ENCODE peak calls at places on chromosomes 2 and 18, in nine cellular contexts. D is A549, K is uterus, P is endothelial cell of umbilical vein, R is IMR-90, J is transverse colon, T is HepG2, I is HCT116, Q is esophagus squamous epithelium. X is an unnamed sample.

GRCh38 chr2:127629637-127630036 is 16.3 kb upstream of the GPR17 start:
- DNase-seq in J (no peak), D (no peak), R (no peak), K (no peak), P (no peak), I (no peak), T (no peak), Q (no peak), X (no peak)

GRCh38 chr2:174300114-174300513 is 34.6 kb upstream of the SP9 start:
- DNase-seq in J (no peak), P (no peak), Q (no peak), R (peak), K (no peak), T (peak), I (no peak), D (no peak), X (no peak)

GRCh38 chr2:20422679-20423271 is 24.1 kb upstream of the RHOB start:
- DNase-seq in R (peak), Q (no peak), P (no peak), K (peak), D (peak), I (no peak), J (peak), T (peak), X (peak)

GRCh38 chr2:132489150-132489549 is 72.5 kb downstream of the GPR39 start:
- DNase-seq in R (peak), K (no peak), P (no peak), I (no peak), D (no peak), T (no peak), J (no peak), Q (no peak), X (no peak)

GRCh38 chr2:143948710-143949109 is 571.2 kb downstream of the ZEB2 start:
- DNase-seq in D (no peak), I (no peak), Q (no peak), J (no peak), P (no peak), K (no peak), R (peak), T (no peak), X (no peak)

GRCh38 chr2:46825231-46825957 is 90.2 kb downstream of the MCFD2 start:
- DNase-seq in K (no peak), P (no peak), R (no peak), D (no peak), T (no peak), J (no peak), Q (no peak), I (no peak), X (no peak)

GRCh38 chr2:103805746-103806145 is 1043.9 kb downstream of the TMEM182 start:
- DNase-seq in D (no peak), J (no peak), T (no peak), K (no peak), Q (no peak), I (no peak), R (no peak), P (no peak), X (no peak)

GRCh38 chr2:191870744-191871143 is 23.9 kb upstream of the CAVIN2 start:
- DNase-seq in T (no peak), J (no peak), P (peak), K (no peak), R (no peak), Q (no peak), D (peak), I (no peak), X (peak)

GRCh38 chr2:189412330-189412953 is 28.8 kb upstream of the WDR75 start:
- DNase-seq in Q (no peak), P (peak), K (peak), J (peak), I (peak), D (peak), R (peak), T (peak), X (peak)

GRCh38 chr18:63567825-63568224 is 19.3 kb upstream of the SERPINB13 start:
- DNase-seq in I (no peak), P (no peak), T (no peak), Q (no peak), K (no peak), J (no peak), R (no peak), D (no peak), X (no peak)

GRCh38 chr18:63567276-63567675 is 19.9 kb upstream of the SERPINB13 start:
- DNase-seq in I (no peak), D (no peak), P (no peak), J (no peak), K (no peak), R (no peak), T (no peak), Q (no peak), X (no peak)

GRCh38 chr18:63575680-63576079 is 11.5 kb upstream of the SERPINB13 start:
- DNase-seq in D (no peak), J (no peak), I (no peak), T (no peak), K (no peak), Q (no peak), P (no peak), R (no peak), X (no peak)

DNA sequence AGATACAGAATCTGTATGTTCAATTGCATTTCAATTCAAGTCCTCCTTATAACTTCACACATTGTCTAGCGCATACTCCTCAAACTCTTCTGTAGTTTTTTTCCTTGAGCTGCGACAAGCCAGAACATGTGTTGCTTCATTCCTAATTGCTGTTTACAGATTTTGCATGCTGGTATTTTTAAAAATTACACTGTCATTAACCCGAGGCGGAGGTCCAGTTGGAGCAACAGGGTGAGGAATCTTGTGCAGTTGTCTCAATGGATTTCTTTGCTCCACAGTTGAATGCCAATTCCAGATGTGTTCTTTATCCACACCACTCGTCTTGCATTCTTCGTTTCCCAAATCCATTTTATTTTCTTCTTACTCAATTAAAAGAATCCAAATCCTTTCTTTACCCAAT is 16.4 kb upstream of the SERPINB13 start:
- DNase-seq in P (no peak), T (no peak), I (no peak), R (no peak), Q (no peak), K (no peak), D (no peak), J (no peak), X (no peak)
- TF ChIP-seq POLR2A in P (no peak), T (no peak), I (no peak), R (no peak), Q (no peak), K (no peak), D (no peak), J (no peak), X (no peak)

DNA sequence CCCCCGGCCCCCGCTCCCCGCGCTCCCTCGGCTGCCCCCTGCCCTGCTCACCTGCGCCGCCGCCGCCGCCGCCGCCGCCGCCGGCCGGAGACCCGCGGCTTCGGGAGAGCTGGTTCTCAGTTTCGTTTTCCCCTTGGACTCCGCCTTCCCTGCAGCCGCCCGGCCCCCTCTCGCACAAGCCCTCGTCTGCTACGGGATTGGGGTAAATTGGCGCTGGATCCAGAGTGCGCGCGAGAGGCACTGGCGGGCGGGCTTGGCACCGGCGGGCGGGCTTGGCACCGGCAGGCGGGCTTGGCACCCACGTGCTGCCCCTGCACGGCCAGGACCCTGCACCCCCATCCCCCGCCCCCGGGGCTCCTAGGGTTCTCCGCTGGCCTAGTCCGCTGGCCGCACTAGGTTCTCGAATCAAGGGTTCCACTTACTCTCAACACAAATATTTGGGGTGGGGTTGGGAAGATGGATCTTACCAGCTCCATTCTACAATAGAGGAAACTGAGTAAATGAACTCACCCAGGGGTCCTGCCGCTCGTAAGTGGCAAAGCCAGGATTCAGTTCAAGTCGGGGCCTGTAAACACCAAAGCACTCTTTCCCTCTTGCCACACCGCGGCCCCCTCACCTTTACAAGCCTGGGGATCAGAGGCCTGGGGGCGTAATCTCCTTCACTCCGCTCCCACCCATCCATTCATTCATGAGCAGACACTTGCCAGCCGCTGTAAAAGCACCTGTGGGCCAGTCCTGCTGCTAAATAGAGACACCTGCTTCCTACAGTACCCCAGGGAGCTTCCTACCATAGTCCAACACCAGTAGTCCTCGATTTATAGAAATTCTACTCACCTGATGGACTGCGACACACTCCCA is at the start of gene EIF2AK2:
- DNase-seq in T (peak), I (peak), K (peak), D (peak), J (peak), R (peak), Q (peak), P (peak), X (peak)
- TF ChIP-seq POLR2A in T (peak), I (no peak), K (peak), D (peak), J (peak), R (no peak), Q (no peak), P (no peak), X (no peak)

DNA sequence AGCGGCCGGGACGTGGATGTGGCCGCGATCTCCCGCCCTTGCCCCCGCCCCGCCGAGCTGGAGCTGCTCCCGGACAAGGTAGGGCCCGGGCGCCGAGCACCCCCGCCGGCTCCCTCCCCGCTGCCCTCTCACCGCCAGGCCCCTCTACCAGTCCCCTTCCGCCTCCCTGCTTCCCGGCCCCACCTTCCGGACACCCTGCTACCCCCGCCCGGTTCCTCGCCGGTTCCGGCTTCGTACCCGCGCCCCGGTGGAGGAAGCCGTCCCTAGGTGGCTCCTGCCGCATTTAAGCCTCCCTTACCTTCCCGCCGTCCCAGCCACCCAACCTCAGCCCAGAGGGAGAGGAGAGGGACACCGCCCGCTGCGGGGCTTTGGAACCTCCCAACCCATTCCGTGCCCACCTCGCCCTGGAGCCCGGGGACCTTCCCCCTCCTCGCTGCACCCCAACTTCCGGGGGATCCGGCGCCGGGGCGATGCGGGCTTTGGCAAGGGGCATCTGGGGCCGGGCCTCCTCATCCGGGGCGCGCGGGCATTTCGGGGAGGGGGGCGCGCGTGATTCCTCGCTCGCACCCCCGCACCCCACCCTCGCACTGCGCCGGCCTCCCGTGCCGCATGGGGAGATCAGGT is 475 bp downstream of the B3GNT2 start:
- DNase-seq in K (peak), J (peak), Q (no peak), I (no peak), T (peak), D (peak), R (no peak), P (no peak), X (peak)
- TF ChIP-seq POLR2A in K (no peak), J (peak), Q (no peak), I (no peak), T (peak), D (peak), R (no peak), P (no peak), X (no peak)

GRCh38 chr18:74225193-74225840 is 66.4 kb downstream of the CYB5A start:
- DNase-seq in Q (no peak), P (no peak), T (peak), D (no peak), I (no peak), J (no peak), R (peak), K (no peak), X (peak)
- TF ChIP-seq POLR2A in Q (no peak), P (no peak), T (no peak), D (no peak), I (no peak), J (no peak), R (no peak), K (no peak), X (no peak)

DNA sequence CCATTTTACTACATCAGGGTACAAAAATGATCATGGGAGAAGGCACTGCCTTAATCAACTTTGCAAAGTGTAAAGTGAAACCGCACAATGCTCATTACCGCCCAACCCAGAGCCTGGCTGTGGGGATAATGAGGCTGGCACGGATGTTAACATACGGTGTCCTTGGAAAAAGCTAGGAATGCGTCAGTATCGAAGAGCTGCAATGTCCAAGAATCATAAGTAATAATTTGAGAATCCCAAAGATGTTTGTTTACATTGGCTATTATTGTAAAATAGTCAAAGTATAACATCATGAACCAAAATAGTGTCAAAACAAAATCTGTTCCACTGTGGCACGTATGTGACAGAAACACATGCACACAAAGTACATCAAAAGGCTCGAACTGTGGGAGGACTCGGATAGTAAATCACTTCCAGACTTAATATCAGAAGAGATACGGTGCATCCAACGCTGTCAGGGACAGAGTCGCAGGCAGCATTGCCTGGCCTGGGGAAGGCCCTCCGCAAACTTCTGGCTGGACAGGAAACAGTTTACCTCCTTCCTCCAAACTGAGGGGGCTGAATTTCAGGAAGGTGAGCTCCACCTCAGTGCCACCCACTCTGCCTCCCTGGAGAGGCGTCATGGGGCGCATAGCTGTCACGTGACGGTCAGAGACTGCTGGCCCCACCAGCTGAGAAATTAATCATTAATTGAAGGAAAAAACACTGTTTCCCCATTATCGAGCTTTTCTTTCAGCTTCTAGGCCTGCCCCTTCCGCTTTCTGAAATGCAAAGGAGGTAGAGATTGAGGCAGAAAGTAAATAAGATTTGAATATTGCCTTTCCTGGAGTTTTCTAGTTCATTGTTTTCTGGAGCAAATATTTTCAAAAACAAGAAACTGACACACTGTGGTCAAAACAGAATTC is 1.8 kb upstream of the ID2 start:
- DNase-seq in J (peak), P (peak), I (peak), R (peak), T (peak), K (no peak), D (peak), Q (no peak), X (peak)
- TF ChIP-seq POLR2A in J (peak), P (no peak), I (peak), R (peak), T (peak), K (peak), D (peak), Q (no peak), X (no peak)

GRCh38 chr2:196172976-196173375 is 1.6 kb upstream of the STK17B start:
- DNase-seq in K (no peak), D (no peak), T (no peak), R (no peak), P (no peak), I (no peak), Q (no peak), J (no peak), X (no peak)

GRCh38 chr2:196174424-196174823 is 3.0 kb upstream of the STK17B start:
- DNase-seq in P (no peak), D (no peak), K (no peak), R (no peak), Q (no peak), J (no peak), T (no peak), I (no peak), X (no peak)

GRCh38 chr2:196177124-196177523 is 5.7 kb upstream of the STK17B start:
- DNase-seq in P (no peak), Q (no peak), J (no peak), K (no peak), T (no peak), R (no peak), D (no peak), I (no peak), X (peak)

GRCh38 chr2:196173505-196173904 is 2.1 kb upstream of the STK17B start:
- DNase-seq in D (no peak), I (no peak), Q (no peak), R (peak), K (no peak), T (no peak), J (no peak), P (no peak), X (no peak)

DNA sequence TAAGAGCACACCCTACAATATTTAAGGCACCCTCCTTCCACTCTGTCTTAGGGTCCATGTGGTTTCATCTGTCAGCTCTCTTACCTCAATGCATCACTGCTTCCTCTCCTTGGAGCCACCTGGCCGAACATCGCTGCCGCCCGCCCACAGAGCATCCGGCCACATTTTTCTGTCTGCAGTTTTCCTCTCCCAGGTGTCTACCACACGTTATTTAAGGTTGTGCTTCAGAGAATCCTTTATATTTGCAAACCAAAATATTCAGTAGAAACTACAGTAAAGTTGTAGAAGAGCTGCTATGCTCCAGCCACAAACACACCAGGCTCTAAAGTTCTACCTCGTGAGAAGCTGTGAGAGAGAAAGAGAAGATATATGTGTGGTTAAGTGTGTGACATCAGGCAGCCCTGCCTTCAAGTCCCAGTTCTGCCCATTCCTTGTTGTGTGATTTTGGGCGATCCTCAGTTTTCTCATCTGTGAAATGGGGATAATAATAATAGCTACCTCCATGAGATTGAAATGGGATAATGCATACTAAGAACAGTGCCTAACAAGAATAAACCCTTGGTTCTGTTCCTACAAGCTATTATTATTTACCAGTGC is 4.9 kb upstream of the STK17B start:
- DNase-seq in K (no peak), J (peak), Q (peak), T (no peak), I (no peak), D (no peak), P (no peak), R (no peak), X (no peak)
- TF ChIP-seq POLR2A in K (no peak), J (peak), Q (no peak), T (no peak), I (no peak), D (no peak), P (no peak), R (no peak), X (no peak)

GRCh38 chr2:110211938-110212858 is at the start of gene MTLN:
- DNase-seq in K (peak), Q (no peak), J (peak), I (peak), P (peak), T (peak), R (peak), D (peak), X (peak)
- TF ChIP-seq POLR2A in K (peak), Q (peak), J (peak), I (peak), P (peak), T (peak), R (peak), D (peak), X (peak)

GRCh38 chr2:74219846-74220486 is 21.6 kb downstream of the MTHFD2 start:
- DNase-seq in J (no peak), I (no peak), T (peak), D (no peak), R (no peak), P (no peak), K (no peak), Q (no peak), X (no peak)
- TF ChIP-seq POLR2A in J (no peak), I (no peak), T (no peak), D (no peak), R (no peak), P (no peak), K (no peak), Q (no peak), X (no peak)

DNA sequence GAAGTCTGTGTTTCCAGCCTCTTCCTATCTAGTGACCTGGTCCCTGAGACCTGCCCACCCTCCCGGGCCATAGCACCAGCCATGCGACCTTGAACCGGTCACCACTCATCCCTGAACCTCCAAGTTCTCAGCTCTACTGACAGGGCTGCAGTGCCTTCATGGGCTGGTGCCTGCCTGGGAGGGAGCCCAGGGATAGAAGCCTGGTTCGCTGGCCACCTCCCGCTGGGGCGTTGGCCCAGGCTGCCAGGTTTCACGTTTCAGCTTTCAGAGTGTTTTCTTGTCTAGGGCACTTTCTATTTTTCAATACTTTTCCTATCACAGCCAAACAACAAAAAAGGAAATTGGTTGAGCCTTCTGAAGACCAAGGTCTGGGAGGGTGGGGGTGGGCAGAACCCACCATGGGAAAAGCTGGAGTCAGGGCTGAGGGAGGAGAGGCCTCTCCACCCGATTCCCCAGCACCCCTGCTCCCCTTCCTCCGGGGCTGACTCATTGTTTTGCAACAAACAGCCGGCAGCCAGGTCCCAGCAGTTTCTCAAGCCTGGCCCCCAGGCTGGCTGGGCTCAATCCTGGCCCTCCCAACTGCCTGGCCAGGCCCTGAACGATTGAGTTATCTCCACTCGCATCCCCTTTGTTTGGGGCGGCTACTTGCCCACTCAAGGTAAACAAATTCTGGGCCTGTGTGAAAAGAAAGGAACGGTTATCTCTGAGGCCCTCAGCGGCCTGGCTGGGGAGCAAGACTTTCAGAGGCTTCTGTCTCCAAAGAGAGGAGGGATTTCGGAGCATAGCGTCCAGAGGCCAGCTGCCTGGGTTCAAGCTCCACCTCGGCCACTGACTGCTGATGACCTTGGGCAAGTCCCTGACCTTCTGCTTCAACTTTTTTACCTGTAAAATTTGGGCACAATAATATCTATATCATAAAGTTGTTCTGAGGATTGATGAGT is 47.5 kb downstream of the ZFP36L2 start:
- DNase-seq in K (peak), T (peak), J (peak), P (peak), Q (no peak), R (peak), D (peak), I (peak), X (peak)
- TF ChIP-seq POLR2A in K (peak), T (no peak), J (no peak), P (no peak), Q (peak), R (no peak), D (no peak), I (no peak), X (peak)